ENCODE peak calls at places on chromosomes 1 and 21, in seven cellular contexts. One of them, this sample, is unnamed. For H3K4me1, the result is how much of the 10 kb centered on the place peaks cover.

GRCh38 chr1:6245869-6246496 is 2.0 kb downstream of the HES3 start:
- DNase-seq in aorta: peak
- DNase-seq in keratinocyte: no peak
- DNase-seq in CD8-positive, alpha-beta memory T cell: peak
- DNase-seq in endothelial cell of umbilical vein: no peak
- DNase-seq in gastrocnemius medialis: no peak
- DNase-seq in fibroblast of lung: no peak
- DNase-seq in this sample: peak

GRCh38 chr1:152053375-152053774 is 16.6 kb upstream of the S100A11 start:
- DNase-seq in keratinocyte: no peak
- DNase-seq in aorta: no peak
- DNase-seq in endothelial cell of umbilical vein: no peak
- DNase-seq in CD8-positive, alpha-beta memory T cell: no peak
- DNase-seq in gastrocnemius medialis: no peak
- DNase-seq in fibroblast of lung: no peak
- DNase-seq in this sample: no peak

GRCh38 chr21:37787456-37787855 is 128.8 kb downstream of the KCNJ6 start:
- DNase-seq in endothelial cell of umbilical vein: peak
- DNase-seq in CD8-positive, alpha-beta memory T cell: no peak
- DNase-seq in gastrocnemius medialis: no peak
- DNase-seq in fibroblast of lung: peak
- DNase-seq in keratinocyte: peak
- DNase-seq in aorta: no peak
- DNase-seq in this sample: no peak

GRCh38 chr1:43300661-43301094 is at the start of gene TIE1:
- DNase-seq in fibroblast of lung: no peak
- DNase-seq in CD8-positive, alpha-beta memory T cell: no peak
- DNase-seq in aorta: peak
- DNase-seq in gastrocnemius medialis: no peak
- DNase-seq in keratinocyte: no peak
- DNase-seq in endothelial cell of umbilical vein: peak
- DNase-seq in this sample: no peak

GRCh38 chr1:1819762-1820161 is 41.5 kb upstream of the NADK start:
- DNase-seq in fibroblast of lung: no peak
- DNase-seq in keratinocyte: no peak
- DNase-seq in gastrocnemius medialis: no peak
- DNase-seq in endothelial cell of umbilical vein: no peak
- DNase-seq in CD8-positive, alpha-beta memory T cell: no peak
- DNase-seq in aorta: no peak
- DNase-seq in this sample: no peak

GRCh38 chr1:241775021-241775420 is 73.0 kb upstream of the EXO1 start:
- DNase-seq in aorta: no peak
- DNase-seq in keratinocyte: no peak
- DNase-seq in gastrocnemius medialis: no peak
- DNase-seq in endothelial cell of umbilical vein: no peak
- DNase-seq in CD8-positive, alpha-beta memory T cell: no peak
- DNase-seq in fibroblast of lung: no peak
- DNase-seq in this sample: no peak

GRCh38 chr1:202086579-202087350 is 36.0 kb upstream of the GPR37L1 start:
- DNase-seq in endothelial cell of umbilical vein: no peak
- DNase-seq in CD8-positive, alpha-beta memory T cell: no peak
- DNase-seq in gastrocnemius medialis: no peak
- DNase-seq in fibroblast of lung: no peak
- DNase-seq in aorta: no peak
- DNase-seq in keratinocyte: no peak
- DNase-seq in this sample: peak

GRCh38 chr1:81478217-81478616 is 322.5 kb upstream of the ADGRL2 start:
- DNase-seq in endothelial cell of umbilical vein: no peak
- DNase-seq in CD8-positive, alpha-beta memory T cell: no peak
- DNase-seq in fibroblast of lung: peak
- DNase-seq in gastrocnemius medialis: no peak
- DNase-seq in keratinocyte: no peak
- DNase-seq in aorta: no peak
- DNase-seq in this sample: peak

GRCh38 chr21:34158866-34159616 is 85.7 kb downstream of the MRPS6 start:
- DNase-seq in CD8-positive, alpha-beta memory T cell: no peak
- DNase-seq in keratinocyte: no peak
- DNase-seq in endothelial cell of umbilical vein: no peak
- DNase-seq in fibroblast of lung: no peak
- DNase-seq in aorta: no peak
- DNase-seq in gastrocnemius medialis: no peak
- DNase-seq in this sample: no peak

GRCh38 chr21:34159617-34159883 is 86.2 kb downstream of the MRPS6 start:
- DNase-seq in CD8-positive, alpha-beta memory T cell: no peak
- DNase-seq in aorta: no peak
- DNase-seq in gastrocnemius medialis: no peak
- DNase-seq in endothelial cell of umbilical vein: no peak
- DNase-seq in keratinocyte: no peak
- DNase-seq in fibroblast of lung: no peak
- DNase-seq in this sample: no peak

GRCh38 chr21:34157456-34158025 is 84.2 kb downstream of the MRPS6 start:
- DNase-seq in fibroblast of lung: no peak
- DNase-seq in CD8-positive, alpha-beta memory T cell: no peak
- DNase-seq in aorta: no peak
- DNase-seq in gastrocnemius medialis: no peak
- DNase-seq in keratinocyte: no peak
- DNase-seq in endothelial cell of umbilical vein: no peak
- DNase-seq in this sample: peak

GRCh38 chr21:34154878-34155277 is 81.5 kb downstream of the MRPS6 start:
- DNase-seq in gastrocnemius medialis: peak
- DNase-seq in aorta: no peak
- DNase-seq in keratinocyte: no peak
- DNase-seq in endothelial cell of umbilical vein: no peak
- DNase-seq in fibroblast of lung: no peak
- DNase-seq in CD8-positive, alpha-beta memory T cell: no peak
- DNase-seq in this sample: no peak

GRCh38 chr21:34156957-34157356 is 83.6 kb downstream of the MRPS6 start:
- DNase-seq in gastrocnemius medialis: no peak
- DNase-seq in endothelial cell of umbilical vein: no peak
- DNase-seq in aorta: no peak
- DNase-seq in fibroblast of lung: no peak
- DNase-seq in CD8-positive, alpha-beta memory T cell: no peak
- DNase-seq in keratinocyte: no peak
- DNase-seq in this sample: peak
- H3K27ac ChIP-seq in gastrocnemius medialis: no peak
- H3K27ac ChIP-seq in endothelial cell of umbilical vein: no peak
- H3K27ac ChIP-seq in aorta: no peak
- H3K27ac ChIP-seq in fibroblast of lung: no peak
- H3K27ac ChIP-seq in CD8-positive, alpha-beta memory T cell: no peak
- H3K27ac ChIP-seq in keratinocyte: no peak
- H3K27ac ChIP-seq in this sample: peak

GRCh38 chr1:198168180-198168579 is 11.4 kb downstream of the NEK7 start:
- DNase-seq in fibroblast of lung: peak
- DNase-seq in aorta: no peak
- DNase-seq in keratinocyte: no peak
- DNase-seq in CD8-positive, alpha-beta memory T cell: no peak
- DNase-seq in endothelial cell of umbilical vein: no peak
- DNase-seq in gastrocnemius medialis: no peak
- DNase-seq in this sample: no peak

GRCh38 chr1:198167436-198167934 is 10.7 kb downstream of the NEK7 start:
- DNase-seq in keratinocyte: no peak
- DNase-seq in fibroblast of lung: no peak
- DNase-seq in aorta: no peak
- DNase-seq in gastrocnemius medialis: peak
- DNase-seq in CD8-positive, alpha-beta memory T cell: peak
- DNase-seq in endothelial cell of umbilical vein: peak
- DNase-seq in this sample: peak

GRCh38 chr1:198165927-198166647 is 9.3 kb downstream of the NEK7 start:
- DNase-seq in gastrocnemius medialis: no peak
- DNase-seq in fibroblast of lung: no peak
- DNase-seq in keratinocyte: no peak
- DNase-seq in endothelial cell of umbilical vein: no peak
- DNase-seq in aorta: no peak
- DNase-seq in CD8-positive, alpha-beta memory T cell: no peak
- DNase-seq in this sample: peak

GRCh38 chr1:198169704-198170103 is 12.9 kb downstream of the NEK7 start:
- DNase-seq in fibroblast of lung: no peak
- DNase-seq in keratinocyte: peak
- DNase-seq in gastrocnemius medialis: no peak
- DNase-seq in aorta: no peak
- DNase-seq in CD8-positive, alpha-beta memory T cell: no peak
- DNase-seq in endothelial cell of umbilical vein: peak
- DNase-seq in this sample: no peak

DNA sequence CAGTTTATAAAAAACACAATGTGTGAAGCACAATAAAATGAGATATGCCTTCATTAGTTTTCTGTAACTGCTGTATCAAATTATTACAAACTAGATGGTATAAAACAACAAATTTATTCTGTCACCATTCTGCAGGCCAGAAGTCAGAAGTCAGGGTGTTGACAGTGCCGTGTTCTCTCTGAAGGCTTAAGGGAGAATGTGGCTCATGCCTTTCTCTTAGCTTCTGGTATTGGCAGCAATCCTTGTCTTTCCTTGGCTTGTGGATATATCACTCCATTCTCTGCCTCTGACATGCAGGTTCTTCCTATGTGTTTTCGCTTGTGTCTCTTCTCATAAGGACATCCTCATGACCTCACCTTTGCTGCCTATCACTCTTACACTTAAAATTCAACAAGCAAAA is 10.1 kb downstream of the NEK7 start:
- DNase-seq in aorta: no peak
- DNase-seq in keratinocyte: no peak
- DNase-seq in fibroblast of lung: no peak
- DNase-seq in endothelial cell of umbilical vein: no peak
- DNase-seq in gastrocnemius medialis: no peak
- DNase-seq in CD8-positive, alpha-beta memory T cell: no peak
- DNase-seq in this sample: no peak
- H3K4me1 ChIP-seq in aorta: under half
- H3K4me1 ChIP-seq in keratinocyte: half or more
- H3K4me1 ChIP-seq in fibroblast of lung: under half
- H3K4me1 ChIP-seq in endothelial cell of umbilical vein: under half
- H3K4me1 ChIP-seq in gastrocnemius medialis: under half
- H3K4me1 ChIP-seq in CD8-positive, alpha-beta memory T cell: half or more
- H3K4me1 ChIP-seq in this sample: under half

GRCh38 chr1:52633291-52633754 is 355 bp downstream of the SHISAL2A start:
- DNase-seq in aorta: no peak
- DNase-seq in keratinocyte: no peak
- DNase-seq in CD8-positive, alpha-beta memory T cell: peak
- DNase-seq in gastrocnemius medialis: no peak
- DNase-seq in fibroblast of lung: no peak
- DNase-seq in endothelial cell of umbilical vein: no peak
- DNase-seq in this sample: no peak

GRCh38 chr1:52631759-52632331 is 1.1 kb upstream of the SHISAL2A start:
- DNase-seq in fibroblast of lung: no peak
- DNase-seq in aorta: no peak
- DNase-seq in keratinocyte: no peak
- DNase-seq in endothelial cell of umbilical vein: no peak
- DNase-seq in CD8-positive, alpha-beta memory T cell: no peak
- DNase-seq in gastrocnemius medialis: no peak
- DNase-seq in this sample: peak

GRCh38 chr1:52635321-52636089 is 2.5 kb downstream of the SHISAL2A start:
- DNase-seq in aorta: no peak
- DNase-seq in gastrocnemius medialis: no peak
- DNase-seq in keratinocyte: no peak
- DNase-seq in CD8-positive, alpha-beta memory T cell: no peak
- DNase-seq in fibroblast of lung: no peak
- DNase-seq in endothelial cell of umbilical vein: no peak
- DNase-seq in this sample: no peak

GRCh38 chr1:52634111-52634510 is 1.1 kb downstream of the SHISAL2A start:
- DNase-seq in gastrocnemius medialis: no peak
- DNase-seq in endothelial cell of umbilical vein: no peak
- DNase-seq in aorta: no peak
- DNase-seq in fibroblast of lung: no peak
- DNase-seq in keratinocyte: no peak
- DNase-seq in CD8-positive, alpha-beta memory T cell: no peak
- DNase-seq in this sample: no peak

GRCh38 chr1:52632732-52633290 is at the start of gene SHISAL2A:
- DNase-seq in aorta: peak
- DNase-seq in keratinocyte: no peak
- DNase-seq in endothelial cell of umbilical vein: no peak
- DNase-seq in fibroblast of lung: peak
- DNase-seq in CD8-positive, alpha-beta memory T cell: peak
- DNase-seq in gastrocnemius medialis: no peak
- DNase-seq in this sample: peak
- H3K4me3 ChIP-seq in aorta: no peak
- H3K4me3 ChIP-seq in keratinocyte: no peak
- H3K4me3 ChIP-seq in endothelial cell of umbilical vein: peak
- H3K4me3 ChIP-seq in fibroblast of lung: no peak
- H3K4me3 ChIP-seq in CD8-positive, alpha-beta memory T cell: peak
- H3K4me3 ChIP-seq in gastrocnemius medialis: peak
- H3K4me3 ChIP-seq in this sample: peak

GRCh38 chr1:86774305-86775304 is 70.2 kb downstream of the SH3GLB1 start:
- DNase-seq in gastrocnemius medialis: peak
- DNase-seq in aorta: no peak
- DNase-seq in CD8-positive, alpha-beta memory T cell: no peak
- DNase-seq in endothelial cell of umbilical vein: peak
- DNase-seq in keratinocyte: peak
- DNase-seq in fibroblast of lung: peak
- DNase-seq in this sample: peak

GRCh38 chr1:86776108-86776507 is 71.7 kb downstream of the SH3GLB1 start:
- DNase-seq in fibroblast of lung: peak
- DNase-seq in aorta: no peak
- DNase-seq in CD8-positive, alpha-beta memory T cell: no peak
- DNase-seq in endothelial cell of umbilical vein: no peak
- DNase-seq in gastrocnemius medialis: no peak
- DNase-seq in keratinocyte: no peak
- DNase-seq in this sample: no peak

GRCh38 chr1:86769065-86769464 is 64.7 kb downstream of the SH3GLB1 start:
- DNase-seq in CD8-positive, alpha-beta memory T cell: no peak
- DNase-seq in endothelial cell of umbilical vein: no peak
- DNase-seq in aorta: no peak
- DNase-seq in gastrocnemius medialis: no peak
- DNase-seq in keratinocyte: no peak
- DNase-seq in fibroblast of lung: no peak
- DNase-seq in this sample: no peak

GRCh38 chr1:86775395-86775794 is 71.0 kb downstream of the SH3GLB1 start:
- DNase-seq in fibroblast of lung: no peak
- DNase-seq in gastrocnemius medialis: no peak
- DNase-seq in keratinocyte: no peak
- DNase-seq in endothelial cell of umbilical vein: no peak
- DNase-seq in CD8-positive, alpha-beta memory T cell: no peak
- DNase-seq in aorta: no peak
- DNase-seq in this sample: no peak

DNA sequence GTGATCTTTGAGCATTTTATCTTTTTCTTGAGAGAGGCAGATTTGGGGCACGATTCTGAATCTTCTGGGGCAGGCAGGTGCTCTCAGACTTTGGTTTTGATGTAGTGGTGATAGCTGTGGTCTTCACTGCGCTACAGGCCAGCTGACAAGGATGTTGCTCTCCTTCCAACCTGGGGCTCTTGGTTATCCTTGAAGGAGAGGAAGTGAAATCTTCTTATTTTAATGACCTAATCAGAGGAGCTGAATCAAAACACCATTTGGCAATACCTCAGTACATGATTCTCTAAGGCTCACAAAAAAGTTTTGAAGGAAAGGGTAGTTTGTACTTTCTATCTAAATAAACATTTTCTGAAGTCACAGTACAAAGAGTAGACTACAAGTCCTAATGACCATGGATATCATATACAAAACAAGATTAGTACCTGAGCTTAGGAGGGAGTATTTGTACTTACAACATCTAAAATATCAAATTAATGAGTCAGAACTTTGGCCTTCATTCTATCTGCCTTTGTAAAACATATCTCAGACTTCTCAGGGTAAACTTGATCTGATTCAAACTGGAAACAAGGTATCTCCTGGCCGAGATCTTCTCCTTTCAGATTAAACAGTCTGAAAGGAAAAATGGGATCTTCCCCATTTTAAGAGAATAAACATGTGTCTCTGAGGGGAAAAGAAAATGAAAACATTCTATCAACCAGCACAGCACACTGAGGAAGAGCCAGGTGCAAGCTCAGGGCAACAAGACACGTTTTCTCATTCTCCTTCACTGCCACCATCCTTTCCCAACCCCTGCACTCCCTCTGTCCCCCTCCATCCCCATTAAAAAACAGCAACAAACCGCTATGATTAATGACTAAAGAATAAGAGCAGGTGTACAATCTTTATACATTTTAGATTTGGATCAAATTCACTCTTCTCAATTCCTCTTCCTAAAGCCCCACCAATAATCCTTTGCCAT is 69.2 kb downstream of the SH3GLB1 start:
- DNase-seq in CD8-positive, alpha-beta memory T cell: no peak
- DNase-seq in keratinocyte: no peak
- DNase-seq in gastrocnemius medialis: no peak
- DNase-seq in endothelial cell of umbilical vein: peak
- DNase-seq in fibroblast of lung: no peak
- DNase-seq in aorta: no peak
- DNase-seq in this sample: no peak
- H3K27ac ChIP-seq in CD8-positive, alpha-beta memory T cell: no peak
- H3K27ac ChIP-seq in keratinocyte: peak
- H3K27ac ChIP-seq in gastrocnemius medialis: peak
- H3K27ac ChIP-seq in endothelial cell of umbilical vein: peak
- H3K27ac ChIP-seq in fibroblast of lung: peak
- H3K27ac ChIP-seq in aorta: no peak
- H3K27ac ChIP-seq in this sample: no peak